ENCODE peak calls at places on chromosome 16, in seven cellular contexts. D is IMR-90, O is transverse colon, K is cardiac fibroblast, N is lower lobe of right lung, S is mucosa of descending colon, C is fibroblast of lung. G is an unnamed sample.

GRCh38 chr16:69115361-69115760 is 9.9 kb downstream of the HAS3 start:
- DNase-seq in O (no peak), D (no peak), S (no peak), N (no peak), C (no peak), K (no peak), G (no peak)

GRCh38 chr16:68512183-68512582 is 26.9 kb upstream of the ZFP90 start:
- DNase-seq in O (no peak), K (no peak), C (no peak), S (peak; percentile 34), D (no peak), N (no peak), G (no peak)

GRCh38 chr16:66250686-66251405 is 115.6 kb upstream of the CDH5 start:
- DNase-seq in S (peak; percentile 64), K (peak; percentile 78), D (peak; percentile 73), O (peak; percentile 48), C (peak; percentile 63), N (peak; percentile 61), G (no peak)

GRCh38 chr16:71919033-71919432 is 23.7 kb downstream of the IST1 start:
- DNase-seq in K (no peak), N (no peak), D (no peak), S (no peak), O (peak; percentile 22), C (no peak), G (no peak)

GRCh38 chr16:84749072-84749471 is 49.3 kb downstream of the USP10 start:
- DNase-seq in K (no peak), C (no peak), S (no peak), N (no peak), O (no peak), D (no peak), G (no peak)

GRCh38 chr16:16833165-16833564 is 454.2 kb downstream of the NPIPA7 start:
- DNase-seq in O (no peak), K (no peak), D (no peak), N (no peak), S (no peak), C (no peak), G (no peak)

GRCh38 chr16:75805946-75806345 is 79.7 kb upstream of the CPHXL start:
- DNase-seq in D (no peak), S (no peak), O (no peak), N (no peak), K (no peak), C (no peak), G (no peak)

GRCh38 chr16:72646615-72647014 is 401.3 kb downstream of the ZFHX3 start:
- DNase-seq in D (no peak), N (no peak), S (no peak), C (no peak), O (no peak), K (no peak), G (no peak)

GRCh38 chr16:85061566-85061965 is 34.0 kb downstream of the KIAA0513 start:
- DNase-seq in K (no peak), O (peak; percentile 40), D (no peak), N (peak; percentile 85), C (no peak), S (peak; percentile 71), G (no peak)

GRCh38 chr16:24507959-24508358 is 31.4 kb upstream of the RBBP6 start:
- DNase-seq in O (no peak), K (no peak), S (no peak), C (no peak), N (no peak), D (no peak), G (no peak)

GRCh38 chr16:72991211-72991610 is 56.7 kb downstream of the ZFHX3 start:
- DNase-seq in S (no peak), N (no peak), C (peak; percentile 43), D (no peak), O (no peak), K (peak; percentile 39), G (no peak)

GRCh38 chr16:88772871-88773811 is 11.9 kb downstream of the PIEZO1 start:
- DNase-seq in K (peak; percentile 84), N (peak; percentile 47), C (peak; percentile 95), D (peak; percentile 95), O (peak; percentile 66), S (peak; percentile 67), G (peak; percentile 72)

GRCh38 chr16:52446076-52446475 is 100.9 kb downstream of the TOX3 start:
- DNase-seq in C (peak; percentile 5), K (no peak), D (no peak), S (no peak), N (no peak), O (no peak), G (no peak)

GRCh38 chr16:11689031-11689840 is 21.0 kb downstream of the SNN start:
- DNase-seq in C (no peak), N (no peak), O (no peak), D (no peak), S (no peak), K (no peak), G (no peak)

DNA sequence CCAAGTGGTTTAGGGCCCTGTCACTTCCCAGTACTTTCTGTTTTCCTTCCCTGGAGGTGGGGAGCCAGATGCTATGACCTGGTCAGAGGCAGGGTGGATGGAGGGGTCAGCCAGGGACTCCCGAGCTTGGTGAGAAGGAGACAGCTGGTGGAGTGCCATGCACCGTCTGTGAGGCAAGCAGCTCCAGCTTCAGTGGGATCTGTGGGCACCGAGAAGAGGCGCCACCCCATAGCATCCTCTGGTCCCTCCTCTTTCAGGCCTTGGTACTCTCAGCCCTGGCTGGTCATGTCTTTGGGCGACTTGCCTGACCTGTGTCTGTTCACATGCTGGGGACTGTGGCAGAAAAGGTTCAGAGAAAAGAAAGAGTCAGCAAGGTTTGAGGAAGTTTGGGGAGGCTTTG is 299.3 kb upstream of the N4BP1 start:
- DNase-seq in N (no peak), C (no peak), S (no peak), K (no peak), D (no peak), O (no peak), G (no peak)
- TF ChIP-seq CTCF in N (no peak), C (no peak), S (no peak), K (no peak), D (no peak), O (no peak), G (no peak)

DNA sequence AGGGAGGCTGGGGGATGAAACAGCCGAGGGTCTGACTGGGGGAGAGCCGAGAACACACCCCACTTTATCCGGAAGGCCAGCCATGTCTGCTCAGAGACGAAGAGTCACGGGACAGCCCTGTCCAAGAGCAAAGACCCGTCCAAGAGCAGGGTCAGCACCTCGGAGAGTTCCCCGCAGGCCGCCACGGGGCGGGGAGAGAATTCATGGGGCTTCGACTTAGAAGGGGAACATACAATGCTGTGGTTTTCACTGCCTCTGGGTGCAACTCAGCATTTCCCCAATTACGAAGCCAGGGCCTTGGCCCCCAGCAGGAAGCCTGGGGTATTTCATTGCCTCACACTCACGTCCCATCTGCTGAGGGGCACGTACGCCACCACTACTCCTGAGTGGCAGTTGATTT is 59.3 kb downstream of the JPH3 start:
- DNase-seq in D (peak; percentile 43), N (no peak), K (peak; percentile 49), C (peak; percentile 29), O (peak; percentile 18), S (no peak), G (no peak)
- TF ChIP-seq CTCF in D (no peak), N (no peak), K (no peak), C (no peak), O (no peak), S (no peak), G (no peak)

GRCh38 chr16:9013508-9013864 is 49.8 kb upstream of the USP7 start:
- DNase-seq in N (no peak), D (no peak), C (no peak), O (no peak), S (no peak), K (no peak), G (no peak)

GRCh38 chr16:9015489-9015888 is 51.8 kb upstream of the USP7 start:
- DNase-seq in N (no peak), O (no peak), D (no peak), S (no peak), C (no peak), K (no peak), G (no peak)

GRCh38 chr16:9014389-9014788 is 50.7 kb upstream of the USP7 start:
- DNase-seq in C (no peak), S (no peak), O (no peak), N (no peak), D (no peak), K (no peak), G (no peak)

GRCh38 chr16:9012330-9012729 is 48.6 kb upstream of the USP7 start:
- DNase-seq in C (no peak), S (no peak), K (no peak), D (no peak), N (no peak), O (no peak), G (no peak)

DNA sequence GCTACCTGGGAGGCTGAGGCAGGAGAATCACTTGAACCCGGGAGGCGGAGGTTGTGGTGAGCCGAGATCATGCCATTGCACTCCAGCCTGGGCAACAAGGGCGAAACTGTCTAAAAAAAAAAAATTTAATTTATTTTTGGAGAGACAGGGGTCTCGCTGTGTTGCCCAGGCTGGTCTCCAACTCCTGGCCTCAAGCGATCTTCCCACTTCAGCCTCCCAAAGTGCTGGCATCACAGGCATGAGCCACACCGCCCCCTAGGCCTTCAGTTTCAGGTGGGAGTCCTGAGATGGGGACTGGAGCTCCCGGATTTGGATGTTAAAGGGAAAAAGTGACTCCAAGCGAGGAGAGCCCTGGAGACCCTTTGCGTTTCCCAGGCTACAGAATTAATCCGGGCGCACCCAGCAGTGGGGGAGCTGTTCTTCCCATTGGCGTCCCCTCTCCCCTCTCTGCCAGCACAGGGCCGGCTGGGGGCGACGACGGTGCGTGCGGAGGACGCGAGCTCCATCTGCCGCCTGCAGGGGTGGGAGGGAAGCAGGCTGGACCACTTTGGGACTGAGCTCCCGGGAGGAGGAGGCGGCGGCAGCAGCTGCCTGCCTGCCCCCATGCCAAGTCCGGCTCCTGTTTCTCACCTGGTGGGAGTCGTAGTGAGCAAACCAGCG is 49.3 kb upstream of the USP7 start:
- DNase-seq in K (no peak), C (peak; percentile 21), N (no peak), S (no peak), O (no peak), D (no peak), G (no peak)
- TF ChIP-seq CTCF in K (no peak), C (no peak), N (no peak), S (no peak), O (no peak), D (peak; percentile 24), G (no peak)

GRCh38 chr16:648071-648785 is 937 bp upstream of the WDR90 start:
- DNase-seq in C (no peak), D (no peak), K (peak; percentile 21), N (peak; percentile 70), O (peak; percentile 90), S (peak; percentile 90), G (no peak)
- TF ChIP-seq CTCF in C (peak; percentile 18), D (peak; percentile 37), K (peak; percentile 41), N (peak; percentile 39), O (peak; percentile 22), S (no peak), G (peak; percentile 51)

GRCh38 chr16:57476546-57477410 is 9.5 kb downstream of the DOK4 start:
- DNase-seq in N (no peak), O (no peak), D (no peak), K (no peak), C (no peak), S (peak; percentile 28), G (no peak)

GRCh38 chr16:57477531-57478202 is 8.6 kb downstream of the DOK4 start:
- DNase-seq in K (no peak), D (no peak), N (peak; percentile 66), S (no peak), O (no peak), C (no peak), G (no peak)

GRCh38 chr16:57473906-57474305 is 11.4 kb downstream of the POLR2C start:
- DNase-seq in N (no peak), D (no peak), O (no peak), S (no peak), C (no peak), K (no peak), G (no peak)

GRCh38 chr16:57474671-57475661 is 11.3 kb downstream of the DOK4 start:
- DNase-seq in D (no peak), S (no peak), N (no peak), K (no peak), C (no peak), O (no peak), G (no peak)

GRCh38 chr16:57475711-57476339 is 10.5 kb downstream of the DOK4 start:
- DNase-seq in D (peak; percentile 33), N (peak; percentile 68), C (peak; percentile 15), O (peak; percentile 51), S (peak; percentile 67), K (peak; percentile 35), G (no peak)
- TF ChIP-seq CTCF in D (peak; percentile 55), N (peak; percentile 66), C (no peak), O (peak; percentile 50), S (peak; percentile 13), K (peak; percentile 63), G (peak; percentile 47)